ENCODE peak calls at places on chromosomes 12 and 14, in five cellular contexts. One of them, this sample, is unnamed.

GRCh38 chr12:25648460-25648859 is 95.4 kb upstream of the LMNTD1 start:
- DNase-seq in transverse colon: peak
- DNase-seq in colonic mucosa: no peak
- DNase-seq in HCT116: peak
- DNase-seq in foreskin fibroblast: peak
- DNase-seq in this sample: peak

GRCh38 chr14:106606936-106607335 is 1080.6 kb downstream of the TMEM121 start:
- DNase-seq in HCT116: no peak
- DNase-seq in foreskin fibroblast: no peak
- DNase-seq in colonic mucosa: no peak
- DNase-seq in transverse colon: no peak
- DNase-seq in this sample: no peak

GRCh38 chr12:79217306-79217705 is 352.7 kb downstream of the SYT1 start:
- DNase-seq in transverse colon: no peak
- DNase-seq in HCT116: no peak
- DNase-seq in foreskin fibroblast: no peak
- DNase-seq in colonic mucosa: no peak
- DNase-seq in this sample: no peak

GRCh38 chr12:120692524-120693033 is 5.6 kb downstream of the MLEC start:
- DNase-seq in transverse colon: no peak
- DNase-seq in HCT116: no peak
- DNase-seq in colonic mucosa: no peak
- DNase-seq in foreskin fibroblast: peak
- DNase-seq in this sample: no peak

GRCh38 chr12:46266382-46266791 is 2.5 kb downstream of the SLC38A1 start:
- DNase-seq in transverse colon: peak
- DNase-seq in foreskin fibroblast: peak
- DNase-seq in colonic mucosa: peak
- DNase-seq in HCT116: no peak
- DNase-seq in this sample: no peak

GRCh38 chr12:46342562-46343033 is 30.0 kb downstream of the SLC38A2 start:
- DNase-seq in transverse colon: peak
- DNase-seq in HCT116: peak
- DNase-seq in colonic mucosa: peak
- DNase-seq in foreskin fibroblast: peak
- DNase-seq in this sample: no peak

GRCh38 chr12:111792155-111792876 is 25.6 kb downstream of the ALDH2 start:
- DNase-seq in HCT116: no peak
- DNase-seq in colonic mucosa: peak
- DNase-seq in transverse colon: peak
- DNase-seq in foreskin fibroblast: peak
- DNase-seq in this sample: no peak

GRCh38 chr14:21846227-21846885 is 172.7 kb upstream of the OR4E1 start:
- DNase-seq in HCT116: no peak
- DNase-seq in transverse colon: peak
- DNase-seq in colonic mucosa: peak
- DNase-seq in foreskin fibroblast: no peak
- DNase-seq in this sample: no peak

GRCh38 chr12:24742378-24742777 is 206.5 kb downstream of the BCAT1 start:
- DNase-seq in foreskin fibroblast: no peak
- DNase-seq in transverse colon: peak
- DNase-seq in HCT116: no peak
- DNase-seq in colonic mucosa: peak
- DNase-seq in this sample: no peak

GRCh38 chr12:101981868-101982267 is 79.9 kb downstream of the WASHC3 start:
- DNase-seq in colonic mucosa: no peak
- DNase-seq in foreskin fibroblast: no peak
- DNase-seq in HCT116: no peak
- DNase-seq in transverse colon: no peak
- DNase-seq in this sample: no peak

GRCh38 chr12:79329933-79330332 is 360.8 kb downstream of the PAWR start:
- DNase-seq in foreskin fibroblast: peak
- DNase-seq in transverse colon: no peak
- DNase-seq in HCT116: no peak
- DNase-seq in colonic mucosa: no peak
- DNase-seq in this sample: peak

GRCh38 chr12:75560167-75560566 is 48.8 kb upstream of the KRR1 start:
- DNase-seq in foreskin fibroblast: peak
- DNase-seq in HCT116: no peak
- DNase-seq in colonic mucosa: no peak
- DNase-seq in transverse colon: no peak
- DNase-seq in this sample: peak

GRCh38 chr12:62834406-62834805 is 100.5 kb downstream of the PPM1H start:
- DNase-seq in transverse colon: peak
- DNase-seq in HCT116: no peak
- DNase-seq in foreskin fibroblast: no peak
- DNase-seq in colonic mucosa: no peak
- DNase-seq in this sample: no peak

GRCh38 chr12:28083816-28084678 is 106.2 kb upstream of the CCDC91 start:
- DNase-seq in colonic mucosa: no peak
- DNase-seq in transverse colon: no peak
- DNase-seq in foreskin fibroblast: peak
- DNase-seq in HCT116: no peak
- DNase-seq in this sample: peak

GRCh38 chr12:46268617-46269428 is at the start of gene SLC38A1:
- DNase-seq in transverse colon: peak
- DNase-seq in colonic mucosa: peak
- DNase-seq in HCT116: peak
- DNase-seq in foreskin fibroblast: peak
- DNase-seq in this sample: peak

GRCh38 chr14:55699131-55700057 is 119.4 kb downstream of the KTN1 start:
- DNase-seq in colonic mucosa: no peak
- DNase-seq in HCT116: no peak
- DNase-seq in foreskin fibroblast: peak
- DNase-seq in transverse colon: peak
- DNase-seq in this sample: peak

GRCh38 chr12:80101126-80101525 is 1.8 kb downstream of the OTOGL start:
- DNase-seq in colonic mucosa: no peak
- DNase-seq in transverse colon: no peak
- DNase-seq in HCT116: no peak
- DNase-seq in foreskin fibroblast: peak
- DNase-seq in this sample: no peak

GRCh38 chr14:71647086-71647784 is 285.0 kb upstream of the RGS6 start:
- DNase-seq in colonic mucosa: peak
- DNase-seq in foreskin fibroblast: no peak
- DNase-seq in HCT116: peak
- DNase-seq in transverse colon: peak
- DNase-seq in this sample: no peak

GRCh38 chr12:77724367-77724957 is 106.2 kb upstream of the NAV3 start:
- DNase-seq in transverse colon: no peak
- DNase-seq in colonic mucosa: no peak
- DNase-seq in foreskin fibroblast: peak
- DNase-seq in HCT116: peak
- DNase-seq in this sample: peak

GRCh38 chr14:96359959-96360358 is 3.2 kb downstream of the ATG2B start:
- DNase-seq in HCT116: no peak
- DNase-seq in foreskin fibroblast: no peak
- DNase-seq in colonic mucosa: no peak
- DNase-seq in transverse colon: no peak
- DNase-seq in this sample: no peak

GRCh38 chr14:20460458-20461229 is 590 bp downstream of the PIP4P1 start:
- DNase-seq in colonic mucosa: peak
- DNase-seq in HCT116: no peak
- DNase-seq in foreskin fibroblast: no peak
- DNase-seq in transverse colon: peak
- DNase-seq in this sample: no peak

GRCh38 chr14:26204362-26204953 is 393.4 kb downstream of the NOVA1 start:
- DNase-seq in foreskin fibroblast: peak
- DNase-seq in colonic mucosa: no peak
- DNase-seq in HCT116: no peak
- DNase-seq in transverse colon: no peak
- DNase-seq in this sample: no peak

DNA sequence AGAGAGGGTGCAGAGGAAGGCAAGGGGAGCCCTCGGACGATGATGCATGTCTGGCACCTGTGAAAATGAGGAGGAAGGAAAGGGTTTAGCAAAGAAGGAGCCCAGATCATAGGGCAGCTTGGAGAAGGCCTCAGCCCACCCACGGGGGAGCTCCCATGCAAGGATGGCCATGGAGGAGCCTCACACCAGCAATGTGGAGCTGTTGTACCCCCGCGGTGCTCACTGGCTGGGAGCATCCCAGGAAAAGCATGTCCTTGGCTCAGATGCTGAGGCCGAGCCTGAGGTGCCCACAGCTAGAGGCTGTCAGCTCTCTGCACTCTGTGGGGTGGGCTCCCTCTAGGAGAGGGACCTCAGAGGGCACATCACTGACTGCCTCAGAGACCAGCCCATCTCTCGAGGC is 622.6 kb downstream of the AACS start:
- DNase-seq in HCT116: no peak
- DNase-seq in transverse colon: no peak
- DNase-seq in colonic mucosa: no peak
- DNase-seq in foreskin fibroblast: no peak
- DNase-seq in this sample: no peak
- H3K4me3 ChIP-seq in HCT116: no peak
- H3K4me3 ChIP-seq in transverse colon: no peak
- H3K4me3 ChIP-seq in colonic mucosa: no peak
- H3K4me3 ChIP-seq in foreskin fibroblast: no peak
- H3K4me3 ChIP-seq in this sample: no peak

DNA sequence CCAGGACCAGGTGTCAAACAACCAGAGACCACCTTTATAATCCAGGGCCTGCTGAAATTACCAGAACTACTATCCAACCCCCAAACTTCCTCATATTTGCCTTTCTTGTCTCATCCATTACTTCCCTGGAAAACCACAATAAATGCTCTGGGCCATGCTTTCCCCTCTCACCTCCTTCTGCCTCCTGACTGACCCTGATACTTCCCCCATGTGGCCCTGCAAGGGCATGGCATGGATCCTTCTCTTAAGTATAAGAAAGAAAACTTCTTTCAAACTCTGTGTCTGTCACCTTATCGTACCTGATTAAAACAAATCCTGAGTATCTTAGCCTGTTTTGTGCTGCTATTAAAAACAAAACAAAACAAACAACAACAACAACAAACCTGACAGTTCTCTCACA is 44.7 kb upstream of the CRACR2A start:
- DNase-seq in HCT116: no peak
- DNase-seq in transverse colon: no peak
- DNase-seq in colonic mucosa: no peak
- DNase-seq in foreskin fibroblast: peak
- DNase-seq in this sample: no peak
- TF ChIP-seq CTCF in HCT116: peak
- TF ChIP-seq CTCF in transverse colon: no peak
- TF ChIP-seq CTCF in colonic mucosa: no peak
- TF ChIP-seq CTCF in foreskin fibroblast: no peak
- TF ChIP-seq CTCF in this sample: no peak

DNA sequence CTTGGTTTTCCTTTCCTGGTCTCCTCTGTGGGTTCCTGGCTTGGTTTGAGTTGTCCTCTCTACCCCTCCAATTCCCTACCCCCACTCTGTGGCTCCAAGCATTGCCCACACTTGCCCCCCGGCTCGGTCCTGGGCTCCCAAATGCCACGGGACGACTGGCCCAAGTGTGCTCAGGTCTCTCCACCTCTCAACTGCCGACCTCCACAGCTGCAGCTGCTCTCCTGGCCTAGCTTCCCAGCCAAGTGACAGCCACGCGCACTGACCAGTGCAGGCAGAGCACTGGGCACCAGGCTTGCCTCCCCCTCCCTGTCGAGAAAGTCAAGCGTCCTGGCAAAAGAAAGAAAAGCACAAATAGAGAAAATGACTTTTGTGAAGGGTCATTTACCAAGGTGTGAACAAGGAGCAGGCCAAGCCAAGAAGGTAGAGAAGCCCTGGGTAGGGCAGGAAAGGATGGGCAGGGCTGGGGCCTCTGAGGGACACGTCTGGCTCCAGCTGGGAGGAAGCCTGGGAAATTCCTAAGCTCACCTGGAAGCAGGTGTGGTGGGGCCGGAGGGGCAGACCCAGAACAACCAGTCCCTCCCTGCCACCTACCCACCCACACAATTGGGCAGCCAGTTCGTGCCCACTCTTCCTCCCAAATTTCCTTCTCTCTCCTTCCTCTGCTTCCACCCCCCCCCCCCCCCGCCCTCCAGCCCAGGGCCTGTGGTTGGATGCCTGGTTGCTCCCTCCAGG is 1.8 kb upstream of the CEP170B start:
- DNase-seq in colonic mucosa: no peak
- DNase-seq in HCT116: no peak
- DNase-seq in foreskin fibroblast: no peak
- DNase-seq in transverse colon: no peak
- DNase-seq in this sample: no peak
- H3K4me3 ChIP-seq in colonic mucosa: peak
- H3K4me3 ChIP-seq in HCT116: peak
- H3K4me3 ChIP-seq in foreskin fibroblast: no peak
- H3K4me3 ChIP-seq in transverse colon: peak
- H3K4me3 ChIP-seq in this sample: no peak

GRCh38 chr12:74021937-74022336 is 515.7 kb upstream of the ATXN7L3B start:
- DNase-seq in colonic mucosa: peak
- DNase-seq in HCT116: peak
- DNase-seq in foreskin fibroblast: no peak
- DNase-seq in transverse colon: peak
- DNase-seq in this sample: no peak
- TF ChIP-seq CTCF in colonic mucosa: no peak
- TF ChIP-seq CTCF in HCT116: peak
- TF ChIP-seq CTCF in foreskin fibroblast: peak
- TF ChIP-seq CTCF in transverse colon: no peak
- TF ChIP-seq CTCF in this sample: no peak

DNA sequence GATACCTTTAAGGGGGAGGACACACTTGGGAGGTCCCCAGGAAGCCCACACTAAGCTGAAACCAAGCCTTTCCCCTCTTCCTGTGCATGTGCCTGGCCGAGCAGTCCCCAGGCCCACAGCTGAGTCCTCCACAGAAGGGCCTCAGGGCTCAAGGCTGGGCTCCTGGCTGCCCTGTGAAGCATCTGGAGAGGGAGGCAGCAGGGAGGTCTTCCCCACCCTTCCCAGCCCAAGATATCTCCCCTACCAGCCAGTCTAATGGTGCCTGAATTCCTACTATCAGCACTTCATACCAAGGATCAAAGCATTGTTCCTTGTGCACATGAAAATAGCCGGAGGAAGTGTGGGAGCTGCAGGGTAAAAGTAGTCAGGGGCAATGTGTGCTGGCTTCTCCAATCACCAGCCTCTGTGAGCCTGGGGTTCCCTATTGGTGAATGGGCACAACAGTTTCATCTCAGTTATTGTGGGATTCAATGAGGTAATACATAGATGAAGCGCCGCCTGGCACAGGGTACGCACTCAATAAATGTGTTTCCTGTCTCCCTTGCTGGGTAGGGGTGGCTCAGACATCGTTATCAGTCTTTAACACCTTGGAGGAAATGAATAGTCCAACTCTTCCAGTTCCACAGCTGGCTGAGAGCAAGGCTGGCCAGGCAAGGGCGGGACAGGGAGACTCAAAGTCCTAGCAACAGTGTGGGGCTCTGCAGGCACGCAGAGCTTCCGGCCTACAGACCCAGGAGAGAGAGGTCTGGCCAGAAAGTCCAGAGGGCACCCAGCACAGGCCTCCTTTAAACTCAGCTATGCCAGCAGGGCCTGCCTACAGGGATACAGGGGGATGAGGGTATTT is 39.1 kb upstream of the PNMA1 start:
- DNase-seq in colonic mucosa: peak
- DNase-seq in foreskin fibroblast: peak
- DNase-seq in transverse colon: peak
- DNase-seq in HCT116: no peak
- DNase-seq in this sample: no peak
- H3K4me3 ChIP-seq in colonic mucosa: no peak
- H3K4me3 ChIP-seq in foreskin fibroblast: no peak
- H3K4me3 ChIP-seq in transverse colon: no peak
- H3K4me3 ChIP-seq in HCT116: no peak
- H3K4me3 ChIP-seq in this sample: no peak